ENCODE peak calls at places on chromosomes 11 and 22, in eight cellular contexts. One of them, this sample, is unnamed.

GRCh38 chr11:75035911-75036536 is 47.3 kb downstream of the NEU3 start:
- DNase-seq in bronchial epithelial cell: peak; percentile 25
- DNase-seq in thoracic aorta: no peak
- DNase-seq in osteocyte: peak; percentile 76
- DNase-seq in endothelial cell: no peak
- DNase-seq in omental fat pad: no peak
- DNase-seq in cardiac fibroblast: no peak
- DNase-seq in left ventricle myocardium inferior: no peak
- DNase-seq in this sample: no peak

GRCh38 chr22:23230348-23231068 is 50.2 kb downstream of the BCR start:
- DNase-seq in left ventricle myocardium inferior: no peak
- DNase-seq in osteocyte: no peak
- DNase-seq in cardiac fibroblast: no peak
- DNase-seq in bronchial epithelial cell: no peak
- DNase-seq in omental fat pad: no peak
- DNase-seq in thoracic aorta: no peak
- DNase-seq in endothelial cell: no peak
- DNase-seq in this sample: no peak

GRCh38 chr11:117892651-117893050 is 16.2 kb upstream of the FXYD6 start:
- DNase-seq in thoracic aorta: no peak
- DNase-seq in cardiac fibroblast: no peak
- DNase-seq in endothelial cell: no peak
- DNase-seq in left ventricle myocardium inferior: no peak
- DNase-seq in osteocyte: no peak
- DNase-seq in bronchial epithelial cell: no peak
- DNase-seq in omental fat pad: no peak
- DNase-seq in this sample: no peak

GRCh38 chr11:34809191-34810106 is 106.7 kb downstream of the APIP start:
- DNase-seq in endothelial cell: peak; percentile 12
- DNase-seq in bronchial epithelial cell: peak; percentile 90
- DNase-seq in cardiac fibroblast: peak; percentile 22
- DNase-seq in omental fat pad: no peak
- DNase-seq in thoracic aorta: no peak
- DNase-seq in osteocyte: no peak
- DNase-seq in left ventricle myocardium inferior: no peak
- DNase-seq in this sample: no peak

GRCh38 chr11:67022341-67022933 is 497 bp upstream of the SYT12 start:
- DNase-seq in osteocyte: no peak
- DNase-seq in left ventricle myocardium inferior: no peak
- DNase-seq in thoracic aorta: no peak
- DNase-seq in endothelial cell: no peak
- DNase-seq in cardiac fibroblast: peak; percentile 70
- DNase-seq in omental fat pad: peak; percentile 36
- DNase-seq in bronchial epithelial cell: peak; percentile 89
- DNase-seq in this sample: no peak

GRCh38 chr11:124839051-124839971 is 25.9 kb upstream of the ROBO3 start:
- DNase-seq in thoracic aorta: no peak
- DNase-seq in osteocyte: peak; percentile 77
- DNase-seq in omental fat pad: no peak
- DNase-seq in endothelial cell: peak; percentile 15
- DNase-seq in left ventricle myocardium inferior: no peak
- DNase-seq in bronchial epithelial cell: no peak
- DNase-seq in cardiac fibroblast: no peak
- DNase-seq in this sample: no peak

GRCh38 chr11:124882339-124883071 is 15.2 kb downstream of the ROBO4 start:
- DNase-seq in osteocyte: no peak
- DNase-seq in endothelial cell: no peak
- DNase-seq in omental fat pad: peak; percentile 22
- DNase-seq in bronchial epithelial cell: no peak
- DNase-seq in cardiac fibroblast: peak; percentile 44
- DNase-seq in left ventricle myocardium inferior: no peak
- DNase-seq in thoracic aorta: no peak
- DNase-seq in this sample: peak; percentile 50

GRCh38 chr22:49204599-49205214 is 623.0 kb downstream of the BRD1 start:
- DNase-seq in osteocyte: peak; percentile 81
- DNase-seq in bronchial epithelial cell: no peak
- DNase-seq in cardiac fibroblast: no peak
- DNase-seq in thoracic aorta: no peak
- DNase-seq in omental fat pad: no peak
- DNase-seq in left ventricle myocardium inferior: no peak
- DNase-seq in endothelial cell: no peak
- DNase-seq in this sample: peak; percentile 63

GRCh38 chr11:10878408-10879214 is 20.8 kb upstream of the ZBED5 start:
- DNase-seq in omental fat pad: no peak
- DNase-seq in thoracic aorta: no peak
- DNase-seq in osteocyte: no peak
- DNase-seq in left ventricle myocardium inferior: no peak
- DNase-seq in bronchial epithelial cell: peak; percentile 68
- DNase-seq in cardiac fibroblast: peak; percentile 88
- DNase-seq in endothelial cell: no peak
- DNase-seq in this sample: no peak

GRCh38 chr11:45661417-45662055 is 3.9 kb downstream of the CHST1 start:
- DNase-seq in endothelial cell: no peak
- DNase-seq in thoracic aorta: no peak
- DNase-seq in omental fat pad: no peak
- DNase-seq in bronchial epithelial cell: no peak
- DNase-seq in osteocyte: no peak
- DNase-seq in left ventricle myocardium inferior: no peak
- DNase-seq in cardiac fibroblast: no peak
- DNase-seq in this sample: no peak

GRCh38 chr11:36743039-36743438 is 145.0 kb upstream of the RAG2 start:
- DNase-seq in osteocyte: no peak
- DNase-seq in cardiac fibroblast: no peak
- DNase-seq in thoracic aorta: no peak
- DNase-seq in omental fat pad: no peak
- DNase-seq in endothelial cell: no peak
- DNase-seq in left ventricle myocardium inferior: no peak
- DNase-seq in bronchial epithelial cell: no peak
- DNase-seq in this sample: no peak

GRCh38 chr11:122983438-122984185 is 2.0 kb upstream of the BSX start:
- DNase-seq in bronchial epithelial cell: no peak
- DNase-seq in omental fat pad: no peak
- DNase-seq in thoracic aorta: no peak
- DNase-seq in left ventricle myocardium inferior: no peak
- DNase-seq in osteocyte: peak; percentile 72
- DNase-seq in endothelial cell: no peak
- DNase-seq in cardiac fibroblast: no peak
- DNase-seq in this sample: no peak

GRCh38 chr11:96287796-96288439 is 55.1 kb downstream of the MAML2 start:
- DNase-seq in cardiac fibroblast: no peak
- DNase-seq in bronchial epithelial cell: peak; percentile 61
- DNase-seq in osteocyte: no peak
- DNase-seq in endothelial cell: no peak
- DNase-seq in omental fat pad: no peak
- DNase-seq in left ventricle myocardium inferior: no peak
- DNase-seq in thoracic aorta: no peak
- DNase-seq in this sample: no peak

GRCh38 chr11:63761870-63762661 is 6.5 kb downstream of the ZFTA start:
- DNase-seq in cardiac fibroblast: no peak
- DNase-seq in endothelial cell: peak; percentile 35
- DNase-seq in thoracic aorta: no peak
- DNase-seq in bronchial epithelial cell: no peak
- DNase-seq in osteocyte: no peak
- DNase-seq in omental fat pad: no peak
- DNase-seq in left ventricle myocardium inferior: peak; percentile 33
- DNase-seq in this sample: peak; percentile 72

GRCh38 chr22:23240639-23241389 is 60.5 kb downstream of the BCR start:
- DNase-seq in left ventricle myocardium inferior: no peak
- DNase-seq in omental fat pad: no peak
- DNase-seq in cardiac fibroblast: peak; percentile 32
- DNase-seq in endothelial cell: no peak
- DNase-seq in bronchial epithelial cell: peak; percentile 75
- DNase-seq in osteocyte: no peak
- DNase-seq in thoracic aorta: no peak
- DNase-seq in this sample: no peak

GRCh38 chr11:42951266-42951665 is 360.5 kb upstream of the API5 start:
- DNase-seq in cardiac fibroblast: no peak
- DNase-seq in left ventricle myocardium inferior: no peak
- DNase-seq in thoracic aorta: no peak
- DNase-seq in omental fat pad: no peak
- DNase-seq in bronchial epithelial cell: peak; percentile 43
- DNase-seq in osteocyte: no peak
- DNase-seq in endothelial cell: no peak
- DNase-seq in this sample: no peak

GRCh38 chr11:61332266-61332822 is 561 bp downstream of the DDB1 start:
- DNase-seq in endothelial cell: peak; percentile 13
- DNase-seq in omental fat pad: no peak
- DNase-seq in cardiac fibroblast: peak; percentile 27
- DNase-seq in bronchial epithelial cell: no peak
- DNase-seq in left ventricle myocardium inferior: no peak
- DNase-seq in osteocyte: no peak
- DNase-seq in thoracic aorta: no peak
- DNase-seq in this sample: no peak

GRCh38 chr11:44205836-44206235 is 104.1 kb downstream of the ALX4 start:
- DNase-seq in osteocyte: no peak
- DNase-seq in cardiac fibroblast: no peak
- DNase-seq in endothelial cell: no peak
- DNase-seq in thoracic aorta: no peak
- DNase-seq in bronchial epithelial cell: no peak
- DNase-seq in omental fat pad: no peak
- DNase-seq in left ventricle myocardium inferior: no peak
- DNase-seq in this sample: no peak
- TF ChIP-seq CTCF in osteocyte: no peak
- TF ChIP-seq CTCF in cardiac fibroblast: no peak
- TF ChIP-seq CTCF in endothelial cell: no peak
- TF ChIP-seq CTCF in thoracic aorta: no peak
- TF ChIP-seq CTCF in bronchial epithelial cell: no peak
- TF ChIP-seq CTCF in omental fat pad: no peak
- TF ChIP-seq CTCF in left ventricle myocardium inferior: no peak
- TF ChIP-seq CTCF in this sample: no peak

GRCh38 chr11:78583889-78584288 is 9.2 kb upstream of the NARS2 start:
- DNase-seq in thoracic aorta: no peak
- DNase-seq in omental fat pad: no peak
- DNase-seq in cardiac fibroblast: no peak
- DNase-seq in endothelial cell: no peak
- DNase-seq in bronchial epithelial cell: no peak
- DNase-seq in osteocyte: no peak
- DNase-seq in left ventricle myocardium inferior: no peak
- DNase-seq in this sample: no peak

GRCh38 chr11:78588517-78588916 is 13.9 kb upstream of the NARS2 start:
- DNase-seq in left ventricle myocardium inferior: no peak
- DNase-seq in osteocyte: no peak
- DNase-seq in omental fat pad: no peak
- DNase-seq in thoracic aorta: no peak
- DNase-seq in cardiac fibroblast: no peak
- DNase-seq in bronchial epithelial cell: no peak
- DNase-seq in endothelial cell: no peak
- DNase-seq in this sample: no peak

GRCh38 chr11:78587446-78587845 is 12.8 kb upstream of the NARS2 start:
- DNase-seq in thoracic aorta: no peak
- DNase-seq in cardiac fibroblast: no peak
- DNase-seq in bronchial epithelial cell: no peak
- DNase-seq in left ventricle myocardium inferior: no peak
- DNase-seq in endothelial cell: no peak
- DNase-seq in osteocyte: no peak
- DNase-seq in omental fat pad: no peak
- DNase-seq in this sample: no peak

GRCh38 chr11:78586452-78587046 is 11.9 kb upstream of the NARS2 start:
- DNase-seq in left ventricle myocardium inferior: no peak
- DNase-seq in bronchial epithelial cell: peak; percentile 33
- DNase-seq in osteocyte: no peak
- DNase-seq in omental fat pad: no peak
- DNase-seq in thoracic aorta: no peak
- DNase-seq in endothelial cell: no peak
- DNase-seq in cardiac fibroblast: no peak
- DNase-seq in this sample: no peak
- TF ChIP-seq CTCF in left ventricle myocardium inferior: peak; percentile 44
- TF ChIP-seq CTCF in bronchial epithelial cell: peak; percentile 17
- TF ChIP-seq CTCF in osteocyte: peak; percentile 49
- TF ChIP-seq CTCF in omental fat pad: no peak
- TF ChIP-seq CTCF in thoracic aorta: no peak
- TF ChIP-seq CTCF in endothelial cell: peak; percentile 92
- TF ChIP-seq CTCF in cardiac fibroblast: peak; percentile 61
- TF ChIP-seq CTCF in this sample: peak; percentile 79

GRCh38 chr11:12876340-12876739 is 132.8 kb upstream of the RASSF10 start:
- DNase-seq in cardiac fibroblast: peak; percentile 45
- DNase-seq in thoracic aorta: no peak
- DNase-seq in endothelial cell: no peak
- DNase-seq in bronchial epithelial cell: no peak
- DNase-seq in left ventricle myocardium inferior: no peak
- DNase-seq in omental fat pad: no peak
- DNase-seq in osteocyte: no peak
- DNase-seq in this sample: no peak

GRCh38 chr11:12868315-12869073 is 140.6 kb upstream of the RASSF10 start:
- DNase-seq in bronchial epithelial cell: peak; percentile 25
- DNase-seq in osteocyte: no peak
- DNase-seq in endothelial cell: no peak
- DNase-seq in thoracic aorta: no peak
- DNase-seq in omental fat pad: no peak
- DNase-seq in left ventricle myocardium inferior: no peak
- DNase-seq in cardiac fibroblast: peak; percentile 41
- DNase-seq in this sample: no peak

GRCh38 chr11:12867531-12867930 is 141.6 kb upstream of the RASSF10 start:
- DNase-seq in cardiac fibroblast: no peak
- DNase-seq in osteocyte: no peak
- DNase-seq in bronchial epithelial cell: no peak
- DNase-seq in endothelial cell: no peak
- DNase-seq in thoracic aorta: no peak
- DNase-seq in omental fat pad: no peak
- DNase-seq in left ventricle myocardium inferior: no peak
- DNase-seq in this sample: no peak

GRCh38 chr11:12871251-12871650 is 137.9 kb upstream of the RASSF10 start:
- DNase-seq in cardiac fibroblast: no peak
- DNase-seq in endothelial cell: no peak
- DNase-seq in osteocyte: no peak
- DNase-seq in thoracic aorta: no peak
- DNase-seq in bronchial epithelial cell: no peak
- DNase-seq in omental fat pad: no peak
- DNase-seq in left ventricle myocardium inferior: no peak
- DNase-seq in this sample: no peak

DNA sequence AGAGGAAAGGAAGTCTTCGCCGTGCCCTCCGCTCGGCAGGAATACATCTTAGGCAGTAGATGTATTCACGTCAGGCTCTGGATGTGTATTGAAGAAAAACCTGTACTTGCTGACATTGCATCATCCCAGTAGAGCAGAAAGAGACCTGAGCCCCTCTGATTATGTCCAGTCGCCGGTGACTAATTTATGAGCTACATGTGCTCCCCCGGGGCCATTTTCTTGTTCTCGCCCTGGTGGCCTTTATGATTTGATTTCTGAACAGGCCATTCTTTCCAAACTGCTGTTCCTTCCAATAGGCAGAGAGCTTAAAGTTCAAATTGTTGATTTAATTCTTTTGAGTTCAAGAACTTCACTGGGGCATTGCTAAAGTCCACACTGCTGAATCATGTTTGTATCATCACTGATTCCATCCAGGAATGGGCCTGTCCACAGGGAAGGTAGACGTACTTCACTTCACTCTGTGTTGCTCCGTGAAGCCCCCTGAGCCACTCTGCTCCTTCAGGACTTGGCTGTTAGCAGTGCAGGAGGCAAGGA is 137.3 kb upstream of the RASSF10 start:
- DNase-seq in left ventricle myocardium inferior: no peak
- DNase-seq in cardiac fibroblast: no peak
- DNase-seq in endothelial cell: no peak
- DNase-seq in osteocyte: no peak
- DNase-seq in thoracic aorta: no peak
- DNase-seq in omental fat pad: no peak
- DNase-seq in bronchial epithelial cell: peak; percentile 15
- DNase-seq in this sample: no peak
- TF ChIP-seq CTCF in left ventricle myocardium inferior: no peak
- TF ChIP-seq CTCF in cardiac fibroblast: no peak
- TF ChIP-seq CTCF in endothelial cell: no peak
- TF ChIP-seq CTCF in osteocyte: no peak
- TF ChIP-seq CTCF in thoracic aorta: no peak
- TF ChIP-seq CTCF in omental fat pad: no peak
- TF ChIP-seq CTCF in bronchial epithelial cell: no peak
- TF ChIP-seq CTCF in this sample: no peak

GRCh38 chr11:111601979-111602864 is at the start of gene SIK2:
- DNase-seq in left ventricle myocardium inferior: peak; percentile 93
- DNase-seq in cardiac fibroblast: peak; percentile 98
- DNase-seq in omental fat pad: peak; percentile 62
- DNase-seq in osteocyte: peak; percentile 99
- DNase-seq in thoracic aorta: peak; percentile 72
- DNase-seq in bronchial epithelial cell: peak; percentile 78
- DNase-seq in endothelial cell: peak; percentile 96
- DNase-seq in this sample: peak; percentile 97
- TF ChIP-seq CTCF in left ventricle myocardium inferior: peak; percentile 94
- TF ChIP-seq CTCF in cardiac fibroblast: peak; percentile 89
- TF ChIP-seq CTCF in omental fat pad: peak; percentile 85
- TF ChIP-seq CTCF in osteocyte: peak; percentile 95
- TF ChIP-seq CTCF in thoracic aorta: peak; percentile 89
- TF ChIP-seq CTCF in bronchial epithelial cell: peak; percentile 98
- TF ChIP-seq CTCF in endothelial cell: peak; percentile 68
- TF ChIP-seq CTCF in this sample: peak; percentile 91

This sample was measured in type B pancreatic cell.